ENCODE peak calls at places on chromosome 11, in ten cellular contexts. U is sigmoid colon, D is IMR-90, N is hepatocyte, E is dorsolateral prefrontal cortex, L is BJ, S is foreskin fibroblast, Q is thoracic aorta, M is GM12865, P is mammary epithelial cell. Y is an unnamed sample.

GRCh38 chr11:203056-203944 is 3.9 kb downstream of the BET1L start:
- DNase-seq in U (no peak), D (no peak), N (no peak), E (no peak), L (no peak), S (no peak), Q (no peak), M (peak; percentile 1), P (no peak), Y (no peak)

GRCh38 chr11:35214792-35215193 is 75.8 kb downstream of the CD44 start:
- DNase-seq in U (no peak), D (peak; percentile 97), N (no peak), E (no peak), L (peak; percentile 80), S (peak; percentile 92), Q (no peak), M (no peak), P (peak; percentile 88), Y (no peak)

GRCh38 chr11:34650528-34650927 is 29.6 kb downstream of the EHF start:
- DNase-seq in U (no peak), D (peak; percentile 22), N (no peak), E (no peak), L (no peak), S (no peak), Q (no peak), M (peak; percentile 94), P (peak; percentile 49), Y (peak; percentile 91)

GRCh38 chr11:64207247-64208085 is 945 bp downstream of the FERMT3 start:
- DNase-seq in U (peak; percentile 85), D (peak; percentile 78), N (no peak), E (peak; percentile 50), L (peak; percentile 28), S (peak; percentile 87), Q (no peak), M (peak; percentile 91), P (no peak), Y (no peak)

GRCh38 chr11:131463609-131464008 is 93.2 kb downstream of the NTM start:
- DNase-seq in U (no peak), D (no peak), N (no peak), E (peak; percentile 47), L (no peak), S (no peak), Q (no peak), M (no peak), P (no peak), Y (no peak)

GRCh38 chr11:36062796-36063380 is 119.0 kb downstream of the LDLRAD3 start:
- DNase-seq in U (no peak), D (no peak), N (no peak), E (no peak), L (no peak), S (peak; percentile 25), Q (no peak), M (no peak), P (no peak), Y (no peak)

GRCh38 chr11:13009921-13010736 is 1.0 kb downstream of the RASSF10 start:
- DNase-seq in U (no peak), D (peak; percentile 7), N (peak; percentile 52), E (no peak), L (no peak), S (peak; percentile 45), Q (no peak), M (no peak), P (peak; percentile 68), Y (no peak)

GRCh38 chr11:112253605-112254242 is 6.9 kb downstream of the PLET1 start:
- DNase-seq in U (no peak), D (no peak), N (no peak), E (no peak), L (no peak), S (no peak), Q (no peak), M (no peak), P (no peak), Y (no peak)

GRCh38 chr11:3627291-3627690 is 14.5 kb downstream of the ART5 start:
- DNase-seq in U (no peak), D (peak; percentile 81), N (peak; percentile 78), E (no peak), L (peak; percentile 58), S (peak; percentile 66), Q (no peak), M (no peak), P (peak; percentile 41), Y (no peak)

GRCh38 chr11:36240746-36241295 is 48.4 kb downstream of the COMMD9 start:
- DNase-seq in U (no peak), D (no peak), N (no peak), E (no peak), L (no peak), S (no peak), Q (no peak), M (no peak), P (no peak), Y (no peak)

GRCh38 chr11:36007127-36007824 is 63.4 kb downstream of the LDLRAD3 start:
- DNase-seq in U (no peak), D (no peak), N (no peak), E (no peak), L (no peak), S (no peak), Q (no peak), M (no peak), P (no peak), Y (no peak)

GRCh38 chr11:6362868-6363678 is 27.2 kb upstream of the SMPD1 start:
- DNase-seq in U (peak; percentile 90), D (peak; percentile 77), N (peak; percentile 89), E (peak; percentile 83), L (no peak), S (peak; percentile 92), Q (peak; percentile 72), M (peak; percentile 81), P (peak; percentile 68), Y (peak; percentile 40)

GRCh38 chr11:108835624-108836023 is 170.8 kb downstream of the DDX10 start:
- DNase-seq in U (no peak), D (no peak), N (no peak), E (no peak), L (no peak), S (no peak), Q (no peak), M (no peak), P (no peak), Y (no peak)

GRCh38 chr11:14672635-14673034 is 29.0 kb downstream of the PDE3B start:
- DNase-seq in U (no peak), D (peak; percentile 73), N (no peak), E (no peak), L (no peak), S (peak; percentile 66), Q (no peak), M (no peak), P (peak; percentile 49), Y (no peak)

DNA sequence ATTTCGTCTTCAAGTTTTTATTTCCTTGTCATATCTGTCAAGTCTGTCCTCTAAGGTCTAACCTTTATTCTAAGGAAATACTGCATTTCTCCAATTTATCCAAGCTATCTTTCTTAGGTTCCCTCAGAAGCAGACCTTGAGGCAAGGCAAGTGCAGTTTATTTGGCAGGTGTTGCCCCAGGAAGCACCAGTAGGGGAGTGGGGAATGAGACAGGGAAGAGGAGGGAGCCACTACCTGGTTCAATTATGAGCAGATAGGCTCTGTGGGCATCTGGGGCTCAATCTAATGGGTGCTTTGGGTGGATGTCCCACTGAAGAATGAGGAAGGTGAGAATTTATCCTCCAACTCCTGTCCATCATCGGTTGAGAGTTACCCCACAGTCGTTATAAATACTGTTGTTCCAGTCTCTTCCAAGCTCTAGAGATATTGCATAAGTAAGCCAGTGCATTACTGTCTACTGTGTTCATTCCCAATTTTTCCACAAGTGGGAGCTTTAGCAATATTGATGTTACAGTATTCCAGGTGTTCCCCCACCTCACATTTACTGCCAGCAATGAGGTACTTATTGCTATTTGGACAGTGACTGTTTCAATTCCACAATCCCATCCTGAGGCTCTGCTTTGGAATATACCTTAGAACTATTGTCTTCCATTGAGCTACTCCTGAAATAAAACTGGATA is 154.9 kb upstream of the CEP126 start:
- DNase-seq in U (no peak), D (peak; percentile 23), N (no peak), E (no peak), L (no peak), S (peak; percentile 5), Q (no peak), M (no peak), P (no peak), Y (no peak)
- TF ChIP-seq CTCF in U (no peak), D (peak; percentile 31), N (peak; percentile 3), E (no peak), L (peak; percentile 47), S (peak; percentile 41), Q (no peak), M (no peak), P (peak; percentile 45), Y (no peak)

DNA sequence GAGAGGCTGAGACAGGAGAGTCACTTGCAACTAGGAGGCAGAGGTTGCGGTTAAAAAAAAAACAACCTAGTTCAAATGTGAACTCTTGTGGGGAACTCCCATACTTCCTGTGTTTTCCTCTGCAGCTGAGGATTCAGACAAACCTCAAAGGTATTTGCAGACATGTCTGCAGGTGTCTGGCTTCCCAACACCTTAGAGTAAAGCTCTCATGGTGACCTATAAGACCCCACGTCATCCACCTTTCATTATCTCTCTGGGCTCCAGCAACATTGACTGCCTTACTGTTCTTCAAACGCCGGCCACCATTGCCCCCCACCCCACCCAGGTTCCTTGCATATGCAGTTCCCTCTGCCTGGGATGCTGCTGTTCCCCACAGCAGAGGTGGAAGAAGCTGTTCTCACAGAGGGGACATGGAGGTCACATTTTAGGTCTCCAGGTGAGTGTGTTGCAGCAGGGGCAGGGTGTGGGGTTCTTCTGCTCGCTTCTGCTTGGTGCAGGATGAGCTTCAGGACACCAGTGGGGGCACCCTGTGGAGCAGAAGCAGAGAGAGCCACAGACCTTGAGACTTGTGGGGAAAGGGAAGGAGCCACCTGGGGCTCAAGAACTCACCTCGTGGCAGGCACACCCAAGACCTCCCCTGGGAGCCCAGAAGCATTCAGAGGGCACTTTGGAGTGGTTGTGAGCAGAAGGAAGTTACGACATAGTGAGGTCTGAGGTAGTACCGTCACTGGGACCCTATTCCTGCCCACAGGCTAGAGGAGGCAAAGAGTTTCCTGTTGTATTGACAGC is 203.2 kb downstream of the CSNK2A3 start:
- DNase-seq in U (no peak), D (no peak), N (no peak), E (no peak), L (no peak), S (no peak), Q (no peak), M (peak; percentile 32), P (no peak), Y (no peak)
- H3K4me3 ChIP-seq in U (no peak overlapping the region), D (no peak overlapping the region), N (no peak overlapping the region), E (no peak overlapping the region), L (no peak overlapping the region), S (no peak overlapping the region), Q (no peak overlapping the region), M (no peak overlapping the region), P (no peak overlapping the region), Y (no peak overlapping the region)

GRCh38 chr11:16924462-16924825 is 89.8 kb downstream of the PLEKHA7 start:
- DNase-seq in U (no peak), D (no peak), N (no peak), E (no peak), L (no peak), S (no peak), Q (no peak), M (no peak), P (no peak), Y (no peak)
- TF ChIP-seq CTCF in U (no peak), D (no peak), N (no peak), E (no peak), L (no peak), S (no peak), Q (no peak), M (no peak), P (no peak), Y (no peak)

DNA sequence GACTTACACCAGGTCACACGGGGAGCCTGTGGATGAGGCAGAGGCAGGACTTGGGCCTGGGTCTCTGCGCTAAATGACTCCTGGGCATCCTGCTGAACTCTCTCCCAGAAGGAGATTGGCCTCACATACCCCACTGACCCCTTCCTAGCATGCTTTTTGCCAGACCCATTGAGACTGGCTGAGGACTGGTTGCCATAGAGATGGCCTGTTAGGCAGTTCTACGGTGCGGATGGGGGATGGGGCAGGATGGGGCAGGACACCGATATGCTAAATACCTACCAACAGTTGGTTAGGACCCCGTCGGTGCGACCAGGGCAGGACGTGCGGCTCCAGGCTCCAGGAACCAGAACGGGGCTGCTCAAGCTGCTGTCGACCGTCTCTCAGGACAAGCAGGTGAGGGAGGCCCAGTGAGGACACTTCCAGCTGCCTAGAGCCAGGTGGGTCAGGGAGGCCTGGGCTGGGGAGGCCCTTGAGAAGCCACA is at the start of gene TSGA10IP:
- DNase-seq in U (no peak), D (no peak), N (no peak), E (no peak), L (no peak), S (no peak), Q (no peak), M (no peak), P (no peak), Y (no peak)
- H3K4me3 ChIP-seq in U (no peak within 1 kb of the TSS), D (no peak within 1 kb of the TSS), N (no peak within 1 kb of the TSS), E (no peak within 1 kb of the TSS), L (no peak within 1 kb of the TSS), S (no peak within 1 kb of the TSS), Q (no peak within 1 kb of the TSS), M (no peak within 1 kb of the TSS), P (no peak within 1 kb of the TSS), Y (no peak within 1 kb of the TSS)

Y was measured in GM12864.